ENCODE peak calls at places on chromosomes 6 and 20, in nine cellular contexts. I is Karpas-422, U is ovary, G is mesenchymal stem cell, L is HCT116, H is Panc1, S is right lobe of liver, B is aorta, D is IMR-90. W is an unnamed sample. For H3K27me3, the result is how much of the 10 kb centered on the place peaks cover.

GRCh38 chr6:119079288-119079809 is 885 bp upstream of the FAM184A start:
- DNase-seq in D (peak), S (no peak), U (no peak), L (no peak), I (no peak), H (no peak), G (peak), B (no peak), W (no peak)

GRCh38 chr6:156791261-156791850 is 14.2 kb downstream of the ARID1B start:
- DNase-seq in I (peak), S (no peak), G (peak), U (no peak), B (no peak), D (peak), L (no peak), H (no peak), W (peak)

GRCh38 chr6:12605888-12606345 is 110.7 kb upstream of the PHACTR1 start:
- DNase-seq in G (peak), H (peak), D (peak), B (no peak), S (peak), I (peak), U (peak), L (peak), W (no peak)

GRCh38 chr6:148502773-148503135 is 160.1 kb downstream of the SASH1 start:
- DNase-seq in G (no peak), B (no peak), H (no peak), L (no peak), S (no peak), I (no peak), U (no peak), D (no peak), W (no peak)

GRCh38 chr6:87722831-87723726 is 21.0 kb upstream of the AKIRIN2 start:
- DNase-seq in B (peak), D (peak), I (no peak), G (peak), H (peak), U (peak), L (peak), S (peak), W (peak)

GRCh38 chr6:151391471-151392428 is at the start of gene ZBTB2:
- DNase-seq in I (peak), L (no peak), G (peak), H (no peak), U (peak), S (peak), D (peak), B (peak), W (peak)

GRCh38 chr20:8879669-8880068 is 189.2 kb upstream of the PLCB4 start:
- DNase-seq in S (no peak), B (no peak), D (no peak), U (no peak), G (no peak), H (no peak), I (no peak), L (no peak), W (no peak)

GRCh38 chr6:136403166-136403980 is 113.7 kb upstream of the BCLAF1 start:
- DNase-seq in L (peak), D (peak), B (no peak), I (no peak), H (peak), G (peak), U (no peak), S (no peak), W (no peak)

GRCh38 chr6:167937948-167938911 is 59.2 kb upstream of the KIF25 start:
- DNase-seq in D (no peak), I (no peak), G (no peak), L (no peak), H (no peak), B (no peak), S (no peak), U (no peak), W (no peak)

GRCh38 chr6:24720131-24720603 is 1.2 kb upstream of the C6orf62 start:
- DNase-seq in H (no peak), I (peak), B (peak), G (peak), L (no peak), D (peak), S (peak), U (peak), W (peak)

GRCh38 chr6:132404330-132404729 is 3.1 kb upstream of the MOXD1 start:
- DNase-seq in B (no peak), L (no peak), G (no peak), I (no peak), H (no peak), S (no peak), U (no peak), D (no peak), W (no peak)

GRCh38 chr6:124223596-124223995 is 419.9 kb downstream of the NKAIN2 start:
- DNase-seq in D (no peak), U (no peak), L (no peak), I (no peak), H (no peak), G (peak), B (no peak), S (no peak), W (no peak)

GRCh38 chr6:156519940-156520339 is 257.2 kb upstream of the ARID1B start:
- DNase-seq in H (no peak), U (no peak), D (no peak), S (no peak), I (no peak), B (no peak), G (no peak), L (no peak), W (no peak)

GRCh38 chr6:52149949-52150348 is 36.2 kb upstream of the IL17A start:
- DNase-seq in L (no peak), H (no peak), G (no peak), U (no peak), B (no peak), S (no peak), D (no peak), I (no peak), W (no peak)

GRCh38 chr20:12068146-12068545 is 150.5 kb downstream of the BTBD3 start:
- DNase-seq in I (no peak), L (no peak), G (peak), B (no peak), U (no peak), D (no peak), S (no peak), H (no peak), W (no peak)

GRCh38 chr20:32527447-32528055 is 57.6 kb downstream of the NOL4L start:
- DNase-seq in D (no peak), H (no peak), S (no peak), G (no peak), I (no peak), B (no peak), L (no peak), U (peak), W (no peak)

GRCh38 chr6:145267076-145267867 is 468.0 kb downstream of the EPM2A start:
- DNase-seq in S (peak), B (no peak), D (no peak), H (no peak), U (no peak), G (peak), L (no peak), I (peak), W (no peak)

GRCh38 chr6:13760307-13760706 is 48.7 kb upstream of the RANBP9 start:
- DNase-seq in D (no peak), L (no peak), I (no peak), G (no peak), U (no peak), S (no peak), H (no peak), B (no peak), W (no peak)

GRCh38 chr6:43070028-43070632 is 6.0 kb upstream of the PTK7 start:
- DNase-seq in U (no peak), H (no peak), G (peak), S (no peak), L (peak), I (peak), B (no peak), D (peak), W (no peak)

GRCh38 chr6:129206761-129207330 is 323.9 kb downstream of the LAMA2 start:
- DNase-seq in G (no peak), S (no peak), L (no peak), D (no peak), H (no peak), B (no peak), I (no peak), U (no peak), W (no peak)

GRCh38 chr20:44247676-44248419 is 740 bp downstream of the GDAP1L1 start:
- DNase-seq in D (peak), G (peak), U (peak), H (no peak), I (peak), L (no peak), S (no peak), B (no peak), W (no peak)

GRCh38 chr20:49210101-49210749 is 9.0 kb upstream of the DDX27 start:
- DNase-seq in L (no peak), S (no peak), B (no peak), H (no peak), U (no peak), I (peak), D (no peak), G (no peak), W (no peak)

GRCh38 chr6:34680802-34681515 is 15.6 kb downstream of the ILRUN start:
- DNase-seq in L (peak), S (no peak), D (peak), H (no peak), G (peak), B (no peak), I (no peak), U (no peak), W (no peak)

GRCh38 chr20:25984933-25985332 is 288.3 kb upstream of the ZNF337 start:
- DNase-seq in H (no peak), G (no peak), L (no peak), S (no peak), B (peak), I (no peak), U (peak), D (peak), W (peak)

GRCh38 chr20:54642733-54643667 is 167.6 kb downstream of the DOK5 start:
- DNase-seq in U (no peak), H (no peak), G (no peak), L (no peak), I (no peak), S (peak), D (no peak), B (no peak), W (peak)

GRCh38 chr20:52972965-52973819 is 1.0 kb downstream of the TSHZ2 start:
- DNase-seq in B (peak), S (peak), U (peak), I (no peak), H (no peak), L (no peak), D (no peak), G (peak), W (peak)

GRCh38 chr20:22579119-22579427 is 5.3 kb downstream of the FOXA2 start:
- DNase-seq in B (no peak), I (no peak), L (no peak), H (no peak), U (no peak), S (no peak), D (no peak), G (no peak), W (peak)

GRCh38 chr20:38304845-38305447 is 990 bp downstream of the BPI start:
- DNase-seq in I (peak), U (no peak), G (peak), D (peak), S (peak), B (peak), H (peak), L (peak), W (no peak)

GRCh38 chr20:19074828-19075516 is 137.5 kb upstream of the SLC24A3 start:
- DNase-seq in D (no peak), L (no peak), G (no peak), I (peak), U (no peak), S (peak), B (no peak), H (no peak), W (no peak)

GRCh38 chr6:124937645-124938044 is 24.6 kb upstream of the RNF217 start:
- DNase-seq in I (no peak), G (no peak), S (no peak), B (no peak), U (no peak), L (no peak), D (no peak), H (no peak), W (no peak)

GRCh38 chr6:139313784-139314545 is 22.2 kb upstream of the TXLNB start:
- DNase-seq in D (peak), S (no peak), U (no peak), I (no peak), L (no peak), G (no peak), B (no peak), H (no peak), W (no peak)

GRCh38 chr6:110629153-110629552 is 152.7 kb upstream of the SLC22A16 start:
- DNase-seq in H (no peak), I (no peak), D (no peak), G (no peak), U (no peak), B (no peak), L (no peak), S (no peak), W (no peak)

GRCh38 chr6:40825085-40825484 is 213.9 kb downstream of the UNC5CL start:
- DNase-seq in B (no peak), U (no peak), I (no peak), L (no peak), D (no peak), S (no peak), H (no peak), G (no peak), W (no peak)

GRCh38 chr20:16518068-16518783 is 55.0 kb downstream of the KIF16B start:
- DNase-seq in S (no peak), I (peak), B (no peak), D (peak), H (peak), G (peak), L (peak), U (no peak), W (no peak)

GRCh38 chr6:130981409-130981808 is 81.6 kb downstream of the EPB41L2 start:
- DNase-seq in U (no peak), L (no peak), H (no peak), B (no peak), G (peak), S (no peak), I (no peak), D (peak), W (no peak)

GRCh38 chr20:47503685-47504084 is 2.0 kb downstream of the NCOA3 start:
- DNase-seq in G (no peak), I (peak), U (no peak), H (no peak), B (no peak), L (no peak), D (no peak), S (no peak), W (no peak)

GRCh38 chr6:125913864-125914351 is 42.7 kb upstream of the HINT3 start:
- DNase-seq in S (no peak), B (no peak), D (peak), I (no peak), G (peak), L (peak), U (no peak), H (peak), W (no peak)

GRCh38 chr6:156450421-156450820 is 326.8 kb upstream of the ARID1B start:
- DNase-seq in I (no peak), G (no peak), S (no peak), L (no peak), B (no peak), D (no peak), U (no peak), H (no peak), W (no peak)

GRCh38 chr6:141482773-141483172 is 650.0 kb upstream of the GJE1 start:
- DNase-seq in I (peak), B (no peak), L (no peak), S (no peak), D (peak), H (no peak), G (no peak), U (no peak), W (no peak)

GRCh38 chr20:25294459-25295385 is 46.8 kb downstream of the PYGB start:
- DNase-seq in L (peak), B (no peak), I (peak), U (peak), H (no peak), G (peak), S (no peak), D (peak), W (no peak)

GRCh38 chr20:56625837-56626236 is 3.3 kb upstream of the TFAP2C start:
- DNase-seq in B (no peak), S (no peak), U (no peak), G (peak), L (no peak), H (no peak), D (no peak), I (no peak), W (no peak)
- H3K27me3 ChIP-seq in B (under half), S (under half), U (under half), G (under half), L (under half), H (under half), D (half or more), I (under half), W (under half)

GRCh38 chr6:36340341-36340670 is 3.6 kb upstream of the BNIP5 start:
- DNase-seq in D (no peak), B (no peak), S (no peak), I (no peak), H (no peak), L (no peak), G (no peak), U (no peak), W (no peak)
- H3K4me3 ChIP-seq in D (no peak), B (no peak), S (no peak), I (no peak), H (peak), L (peak), G (peak), U (no peak), W (no peak)

GRCh38 chr20:20641783-20642182 is 70.7 kb downstream of the RALGAPA2 start:
- DNase-seq in H (no peak), D (no peak), G (no peak), I (no peak), B (no peak), L (no peak), U (no peak), S (no peak), W (no peak)
- H3K27me3 ChIP-seq in H (under half), D (under half), G (under half), I (under half), B (under half), L (under half), U (under half), S (under half), W (under half)

GRCh38 chr6:102660288-102660687 is 1266.8 kb downstream of the GRIK2 start:
- DNase-seq in G (no peak), U (no peak), D (no peak), S (no peak), L (no peak), H (no peak), I (no peak), B (no peak), W (no peak)

DNA sequence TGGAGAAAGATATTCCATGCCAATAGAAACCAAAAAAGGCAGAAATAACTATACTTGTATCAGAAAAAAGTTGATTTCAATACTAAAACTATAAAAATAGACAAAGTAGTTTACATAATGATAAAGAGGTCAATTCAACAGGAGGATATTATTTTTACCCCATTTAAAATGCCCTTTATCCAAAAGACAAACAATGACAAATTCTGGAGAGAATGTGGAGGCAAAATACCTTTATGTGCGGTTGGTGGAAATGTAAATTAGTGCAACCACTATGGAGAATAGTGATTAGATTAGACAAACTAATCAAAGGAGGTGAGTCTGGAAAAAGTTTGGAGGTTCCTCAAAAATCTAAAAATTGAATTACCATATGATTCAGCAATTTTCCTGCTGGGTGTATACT is 1262.3 kb downstream of the GRIK2 start:
- DNase-seq in H (no peak), S (no peak), L (no peak), D (no peak), B (no peak), G (no peak), I (no peak), U (no peak), W (no peak)
- H3K4me3 ChIP-seq in H (no peak), S (no peak), L (no peak), D (no peak), B (no peak), G (no peak), I (no peak), U (no peak), W (no peak)

DNA sequence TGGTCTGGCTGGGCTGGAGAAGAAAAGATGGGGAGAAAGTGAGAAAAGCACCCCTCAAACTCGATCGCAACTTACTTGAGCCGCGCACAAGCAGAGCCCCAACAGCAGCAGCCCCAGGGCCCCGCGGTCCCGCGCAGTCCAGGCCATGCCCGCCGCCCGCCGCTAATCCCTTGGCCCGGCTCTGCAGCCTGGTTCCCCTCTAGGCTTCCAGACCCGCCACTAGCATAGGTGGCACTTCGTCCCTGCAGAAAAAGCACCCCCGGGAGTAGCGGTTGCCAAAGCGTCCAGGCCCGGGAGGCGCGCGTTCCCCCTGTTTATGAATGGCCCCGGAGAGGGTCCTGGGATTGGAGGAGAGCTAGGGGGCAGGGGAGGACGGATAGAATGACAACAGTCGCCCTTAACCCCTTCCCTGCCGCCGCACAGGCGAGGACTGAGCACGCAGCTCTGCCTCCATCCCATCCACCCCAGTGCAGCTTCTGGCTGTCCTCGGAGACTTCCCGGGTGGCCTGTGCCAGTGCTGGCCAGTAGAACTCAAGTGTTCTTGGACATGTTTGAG is 19.9 kb downstream of the COL9A1 start:
- DNase-seq in U (no peak), B (no peak), H (no peak), L (no peak), S (no peak), I (no peak), G (no peak), D (no peak), W (no peak)
- H3K27me3 ChIP-seq in U (under half), B (under half), H (under half), L (under half), S (under half), I (under half), G (half or more), D (under half), W (under half)

DNA sequence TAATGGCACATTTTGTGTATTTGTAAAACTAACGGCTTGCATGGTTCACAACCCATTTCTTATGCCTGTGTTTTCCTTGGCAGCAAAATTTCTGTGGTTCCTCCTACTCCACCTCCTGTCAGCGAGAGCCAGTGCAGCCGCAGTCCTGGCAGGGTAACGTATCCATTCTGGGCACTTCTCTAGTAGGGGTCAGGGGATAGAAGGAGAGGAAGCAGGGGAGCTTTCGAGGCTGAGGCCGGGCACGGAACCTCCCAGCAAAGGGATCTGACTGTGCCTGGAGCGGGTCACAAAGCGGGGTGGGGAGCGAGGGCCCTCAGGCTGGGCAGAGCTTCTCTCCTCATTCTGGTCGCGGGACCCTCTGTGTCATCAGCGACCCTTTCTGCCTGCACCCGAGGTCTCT is 58.4 kb downstream of the SYTL3 start:
- DNase-seq in L (no peak), D (peak), I (no peak), H (no peak), U (peak), S (no peak), G (no peak), B (peak), W (no peak)
- H3K4me3 ChIP-seq in L (peak), D (no peak), I (no peak), H (no peak), U (no peak), S (no peak), G (no peak), B (no peak), W (no peak)

GRCh38 chr20:10297223-10297622 is 78.6 kb downstream of the SNAP25 start:
- DNase-seq in H (no peak), L (no peak), I (no peak), G (no peak), U (no peak), S (no peak), D (no peak), B (no peak), W (no peak)

GRCh38 chr20:10300582-10301108 is 82.0 kb downstream of the SNAP25 start:
- DNase-seq in H (no peak), B (no peak), I (no peak), D (no peak), G (no peak), U (no peak), S (no peak), L (no peak), W (no peak)

GRCh38 chr20:10297684-10298240 is 79.1 kb downstream of the SNAP25 start:
- DNase-seq in G (no peak), S (no peak), L (no peak), I (no peak), U (no peak), D (peak), H (no peak), B (no peak), W (no peak)
- H3K27me3 ChIP-seq in G (under half), S (under half), L (under half), I (under half), U (under half), D (under half), H (under half), B (under half), W (under half)

GRCh38 chr20:64052326-64052722 is 2.9 kb upstream of the SOX18 start:
- DNase-seq in L (no peak), H (no peak), I (no peak), S (no peak), U (no peak), B (no peak), G (no peak), D (no peak), W (no peak)
- H3K4me3 ChIP-seq in L (no peak), H (no peak), I (no peak), S (no peak), U (no peak), B (no peak), G (no peak), D (no peak), W (no peak)